ENCODE peak calls at places on chromosomes 2 and 18, in seven cellular contexts. One of them, this sample, is unnamed.

GRCh38 chr2:195612515-195613495 is 44.2 kb upstream of the SLC39A10 start:
- DNase-seq in upper lobe of left lung: no peak
- DNase-seq in lower lobe of right lung: no peak
- DNase-seq in uterus: no peak
- DNase-seq in CD8-positive, alpha-beta T cell: no peak
- DNase-seq in sigmoid colon: no peak
- DNase-seq in IMR-90: peak; percentile 82
- DNase-seq in this sample: peak; percentile 35

GRCh38 chr2:124209441-124209840 is 184.4 kb downstream of the CNTNAP5 start:
- DNase-seq in upper lobe of left lung: no peak
- DNase-seq in lower lobe of right lung: no peak
- DNase-seq in uterus: no peak
- DNase-seq in CD8-positive, alpha-beta T cell: no peak
- DNase-seq in sigmoid colon: no peak
- DNase-seq in IMR-90: no peak
- DNase-seq in this sample: no peak

GRCh38 chr2:148234143-148234542 is 213.3 kb downstream of the MBD5 start:
- DNase-seq in upper lobe of left lung: no peak
- DNase-seq in lower lobe of right lung: no peak
- DNase-seq in uterus: no peak
- DNase-seq in CD8-positive, alpha-beta T cell: no peak
- DNase-seq in sigmoid colon: no peak
- DNase-seq in IMR-90: peak; percentile 42
- DNase-seq in this sample: no peak

GRCh38 chr2:72925328-72925943 is 8.1 kb downstream of the EMX1 start:
- DNase-seq in upper lobe of left lung: no peak
- DNase-seq in lower lobe of right lung: no peak
- DNase-seq in uterus: no peak
- DNase-seq in CD8-positive, alpha-beta T cell: no peak
- DNase-seq in sigmoid colon: peak; percentile 35
- DNase-seq in IMR-90: no peak
- DNase-seq in this sample: no peak

GRCh38 chr2:167151894-167152293 is 263.6 kb downstream of the XIRP2 start:
- DNase-seq in upper lobe of left lung: no peak
- DNase-seq in lower lobe of right lung: no peak
- DNase-seq in uterus: no peak
- DNase-seq in CD8-positive, alpha-beta T cell: no peak
- DNase-seq in sigmoid colon: no peak
- DNase-seq in IMR-90: no peak
- DNase-seq in this sample: no peak

GRCh38 chr2:127810156-127810636 is 775 bp downstream of the WDR33 start:
- DNase-seq in upper lobe of left lung: no peak
- DNase-seq in lower lobe of right lung: no peak
- DNase-seq in uterus: no peak
- DNase-seq in CD8-positive, alpha-beta T cell: no peak
- DNase-seq in sigmoid colon: no peak
- DNase-seq in IMR-90: peak; percentile 28
- DNase-seq in this sample: no peak

GRCh38 chr2:161416294-161416632 is at the start of gene TBR1:
- DNase-seq in upper lobe of left lung: no peak
- DNase-seq in lower lobe of right lung: no peak
- DNase-seq in uterus: no peak
- DNase-seq in CD8-positive, alpha-beta T cell: no peak
- DNase-seq in sigmoid colon: no peak
- DNase-seq in IMR-90: no peak
- DNase-seq in this sample: no peak

GRCh38 chr18:48408727-48409590 is at the start of gene ZBTB7C:
- DNase-seq in upper lobe of left lung: peak; percentile 91
- DNase-seq in lower lobe of right lung: peak; percentile 57
- DNase-seq in uterus: no peak
- DNase-seq in CD8-positive, alpha-beta T cell: no peak
- DNase-seq in sigmoid colon: no peak
- DNase-seq in IMR-90: no peak
- DNase-seq in this sample: no peak

GRCh38 chr2:113200236-113200635 is 26.5 kb downstream of the PSD4 start:
- DNase-seq in upper lobe of left lung: no peak
- DNase-seq in lower lobe of right lung: no peak
- DNase-seq in uterus: no peak
- DNase-seq in CD8-positive, alpha-beta T cell: no peak
- DNase-seq in sigmoid colon: no peak
- DNase-seq in IMR-90: no peak
- DNase-seq in this sample: no peak

GRCh38 chr2:122734756-122735155 is 979.3 kb downstream of the TSN start:
- DNase-seq in upper lobe of left lung: no peak
- DNase-seq in lower lobe of right lung: no peak
- DNase-seq in uterus: no peak
- DNase-seq in CD8-positive, alpha-beta T cell: no peak
- DNase-seq in sigmoid colon: no peak
- DNase-seq in IMR-90: no peak
- DNase-seq in this sample: no peak

GRCh38 chr2:179137191-179137590 is 87.3 kb upstream of the CCDC141 start:
- DNase-seq in upper lobe of left lung: no peak
- DNase-seq in lower lobe of right lung: no peak
- DNase-seq in uterus: no peak
- DNase-seq in CD8-positive, alpha-beta T cell: no peak
- DNase-seq in sigmoid colon: no peak
- DNase-seq in IMR-90: no peak
- DNase-seq in this sample: peak; percentile 9

GRCh38 chr2:60459896-60460295 is 93.6 kb downstream of the BCL11A start:
- DNase-seq in upper lobe of left lung: no peak
- DNase-seq in lower lobe of right lung: no peak
- DNase-seq in uterus: no peak
- DNase-seq in CD8-positive, alpha-beta T cell: no peak
- DNase-seq in sigmoid colon: no peak
- DNase-seq in IMR-90: no peak
- DNase-seq in this sample: no peak

GRCh38 chr2:42795871-42796301 is 3.5 kb upstream of the HAAO start:
- DNase-seq in upper lobe of left lung: no peak
- DNase-seq in lower lobe of right lung: no peak
- DNase-seq in uterus: no peak
- DNase-seq in CD8-positive, alpha-beta T cell: no peak
- DNase-seq in sigmoid colon: no peak
- DNase-seq in IMR-90: peak; percentile 84
- DNase-seq in this sample: peak; percentile 62

GRCh38 chr2:118992740-118993391 is 50.9 kb downstream of the MARCO start:
- DNase-seq in upper lobe of left lung: no peak
- DNase-seq in lower lobe of right lung: no peak
- DNase-seq in uterus: no peak
- DNase-seq in CD8-positive, alpha-beta T cell: peak; percentile 16
- DNase-seq in sigmoid colon: no peak
- DNase-seq in IMR-90: no peak
- DNase-seq in this sample: no peak

GRCh38 chr2:187403568-187404260 is 44.3 kb downstream of the CALCRL start:
- DNase-seq in upper lobe of left lung: no peak
- DNase-seq in lower lobe of right lung: no peak
- DNase-seq in uterus: no peak
- DNase-seq in CD8-positive, alpha-beta T cell: no peak
- DNase-seq in sigmoid colon: no peak
- DNase-seq in IMR-90: no peak
- DNase-seq in this sample: no peak

GRCh38 chr2:189676471-189676870 is 2.0 kb downstream of the ANKAR start:
- DNase-seq in upper lobe of left lung: no peak
- DNase-seq in lower lobe of right lung: no peak
- DNase-seq in uterus: no peak
- DNase-seq in CD8-positive, alpha-beta T cell: no peak
- DNase-seq in sigmoid colon: no peak
- DNase-seq in IMR-90: peak; percentile 61
- DNase-seq in this sample: no peak

GRCh38 chr2:9772999-9773904 is 70.0 kb upstream of the TAF1B start:
- DNase-seq in upper lobe of left lung: no peak
- DNase-seq in lower lobe of right lung: peak; percentile 37
- DNase-seq in uterus: no peak
- DNase-seq in CD8-positive, alpha-beta T cell: no peak
- DNase-seq in sigmoid colon: no peak
- DNase-seq in IMR-90: no peak
- DNase-seq in this sample: no peak

GRCh38 chr18:25826823-25827617 is 263.4 kb downstream of the SS18 start:
- DNase-seq in upper lobe of left lung: no peak
- DNase-seq in lower lobe of right lung: no peak
- DNase-seq in uterus: no peak
- DNase-seq in CD8-positive, alpha-beta T cell: no peak
- DNase-seq in sigmoid colon: no peak
- DNase-seq in IMR-90: no peak
- DNase-seq in this sample: no peak

GRCh38 chr2:11975373-11975772 is 228.9 kb downstream of the LPIN1 start:
- DNase-seq in upper lobe of left lung: no peak
- DNase-seq in lower lobe of right lung: no peak
- DNase-seq in uterus: no peak
- DNase-seq in CD8-positive, alpha-beta T cell: no peak
- DNase-seq in sigmoid colon: no peak
- DNase-seq in IMR-90: no peak
- DNase-seq in this sample: no peak

GRCh38 chr2:71223767-71224333 is 3.1 kb downstream of the PAIP2B start:
- DNase-seq in upper lobe of left lung: no peak
- DNase-seq in lower lobe of right lung: no peak
- DNase-seq in uterus: peak; percentile 19
- DNase-seq in CD8-positive, alpha-beta T cell: no peak
- DNase-seq in sigmoid colon: peak; percentile 80
- DNase-seq in IMR-90: peak; percentile 16
- DNase-seq in this sample: no peak

GRCh38 chr2:143698888-143699570 is 569.8 kb downstream of the ARHGAP15 start:
- DNase-seq in upper lobe of left lung: no peak
- DNase-seq in lower lobe of right lung: no peak
- DNase-seq in uterus: no peak
- DNase-seq in CD8-positive, alpha-beta T cell: no peak
- DNase-seq in sigmoid colon: no peak
- DNase-seq in IMR-90: no peak
- DNase-seq in this sample: no peak

GRCh38 chr18:45325791-45326190 is 289.5 kb upstream of the SLC14A2 start:
- DNase-seq in upper lobe of left lung: no peak
- DNase-seq in lower lobe of right lung: no peak
- DNase-seq in uterus: no peak
- DNase-seq in CD8-positive, alpha-beta T cell: no peak
- DNase-seq in sigmoid colon: no peak
- DNase-seq in IMR-90: no peak
- DNase-seq in this sample: no peak

GRCh38 chr2:222450021-222450420 is 25.7 kb downstream of the SGPP2 start:
- DNase-seq in upper lobe of left lung: no peak
- DNase-seq in lower lobe of right lung: no peak
- DNase-seq in uterus: no peak
- DNase-seq in CD8-positive, alpha-beta T cell: no peak
- DNase-seq in sigmoid colon: no peak
- DNase-seq in IMR-90: no peak
- DNase-seq in this sample: no peak

GRCh38 chr2:62221141-62221540 is 25.2 kb downstream of the B3GNT2 start:
- DNase-seq in upper lobe of left lung: no peak
- DNase-seq in lower lobe of right lung: no peak
- DNase-seq in uterus: no peak
- DNase-seq in CD8-positive, alpha-beta T cell: no peak
- DNase-seq in sigmoid colon: no peak
- DNase-seq in IMR-90: peak; percentile 30
- DNase-seq in this sample: no peak

GRCh38 chr2:83364264-83364663 is 1094.8 kb downstream of the SUCLG1 start:
- DNase-seq in upper lobe of left lung: no peak
- DNase-seq in lower lobe of right lung: no peak
- DNase-seq in uterus: no peak
- DNase-seq in CD8-positive, alpha-beta T cell: no peak
- DNase-seq in sigmoid colon: no peak
- DNase-seq in IMR-90: no peak
- DNase-seq in this sample: no peak

DNA sequence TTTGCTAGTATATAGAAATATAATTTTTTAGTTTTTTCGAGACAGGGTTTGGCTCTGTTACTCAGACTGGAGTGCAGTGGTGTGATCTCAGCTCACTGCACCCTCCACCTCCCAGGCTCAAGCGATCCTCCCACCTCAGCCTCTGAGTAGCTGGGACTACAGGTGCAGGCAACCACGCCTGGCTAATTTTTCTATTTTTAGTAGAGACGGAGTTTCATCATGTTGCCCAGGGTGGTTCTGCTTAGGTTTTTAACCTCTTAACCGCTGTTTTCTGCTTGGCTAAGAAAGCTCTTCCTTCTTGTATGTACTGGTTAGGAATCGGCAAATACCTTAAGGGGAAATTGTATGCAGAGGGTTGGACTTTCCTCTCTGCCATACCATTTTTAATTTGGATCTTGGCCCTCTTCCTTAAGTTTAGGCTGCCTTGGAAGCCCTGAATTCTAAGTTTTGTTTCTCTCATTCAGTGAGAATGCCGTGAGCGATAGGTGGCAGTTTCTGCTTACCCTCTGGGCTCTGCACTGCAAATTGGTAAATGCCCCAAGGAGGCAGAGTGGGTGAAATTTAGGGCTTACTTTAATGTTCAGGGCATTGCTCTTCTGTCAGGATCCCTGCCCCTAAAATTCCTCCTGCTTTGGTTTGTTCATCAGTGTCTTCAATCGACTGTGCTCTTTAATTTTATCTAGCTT is 32.3 kb downstream of the EML6 start:
- DNase-seq in upper lobe of left lung: no peak
- DNase-seq in lower lobe of right lung: no peak
- DNase-seq in uterus: no peak
- DNase-seq in CD8-positive, alpha-beta T cell: no peak
- DNase-seq in sigmoid colon: no peak
- DNase-seq in IMR-90: no peak
- DNase-seq in this sample: no peak
- H3K4me1 ChIP-seq in upper lobe of left lung: no peaks in the 10 kb centered on the region
- H3K4me1 ChIP-seq in lower lobe of right lung: no peaks in the 10 kb centered on the region
- H3K4me1 ChIP-seq in uterus: no peaks in the 10 kb centered on the region
- H3K4me1 ChIP-seq in CD8-positive, alpha-beta T cell: no peaks in the 10 kb centered on the region
- H3K4me1 ChIP-seq in sigmoid colon: no peaks in the 10 kb centered on the region
- H3K4me1 ChIP-seq in IMR-90: no peaks in the 10 kb centered on the region
- H3K4me1 ChIP-seq in this sample: peaks cover 19% of the 10 kb centered on the region

GRCh38 chr2:180604077-180604476 is 376.3 kb upstream of the UBE2E3 start:
- DNase-seq in upper lobe of left lung: no peak
- DNase-seq in lower lobe of right lung: no peak
- DNase-seq in uterus: no peak
- DNase-seq in CD8-positive, alpha-beta T cell: no peak
- DNase-seq in sigmoid colon: no peak
- DNase-seq in IMR-90: peak; percentile 15
- DNase-seq in this sample: no peak
- TF ChIP-seq CTCF in upper lobe of left lung: no peak
- TF ChIP-seq CTCF in lower lobe of right lung: peak; percentile 16
- TF ChIP-seq CTCF in uterus: no peak
- TF ChIP-seq CTCF in CD8-positive, alpha-beta T cell: no peak
- TF ChIP-seq CTCF in sigmoid colon: no peak
- TF ChIP-seq CTCF in IMR-90: peak; percentile 25
- TF ChIP-seq CTCF in this sample: peak; percentile 52

DNA sequence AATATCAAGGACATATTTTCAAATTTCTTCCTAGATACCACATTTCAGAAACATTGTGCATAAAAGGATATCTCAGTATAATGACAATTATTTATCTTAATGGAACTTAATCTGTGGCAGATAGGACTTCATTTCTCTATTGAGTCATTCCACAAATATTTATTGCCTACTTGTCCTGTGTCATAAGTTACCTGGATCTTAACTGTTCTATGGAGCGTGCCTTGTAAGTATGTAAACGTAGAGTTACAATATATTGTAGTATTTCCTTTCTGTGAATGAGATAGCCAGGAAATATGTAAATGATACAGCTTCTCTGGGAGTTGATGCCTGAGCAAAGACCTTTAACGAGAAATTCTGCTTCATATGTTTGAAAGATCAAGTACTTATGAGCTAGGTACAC is 2.5 kb downstream of the AGFG1 start:
- DNase-seq in upper lobe of left lung: no peak
- DNase-seq in lower lobe of right lung: no peak
- DNase-seq in uterus: no peak
- DNase-seq in CD8-positive, alpha-beta T cell: no peak
- DNase-seq in sigmoid colon: no peak
- DNase-seq in IMR-90: no peak
- DNase-seq in this sample: no peak
- H3K4me3 ChIP-seq in upper lobe of left lung: no peak overlapping the region
- H3K4me3 ChIP-seq in lower lobe of right lung: peak overlapping the region; percentile 91
- H3K4me3 ChIP-seq in uterus: no peak overlapping the region
- H3K4me3 ChIP-seq in CD8-positive, alpha-beta T cell: no peak overlapping the region
- H3K4me3 ChIP-seq in sigmoid colon: no peak overlapping the region
- H3K4me3 ChIP-seq in IMR-90: no peak overlapping the region
- H3K4me3 ChIP-seq in this sample: no peak overlapping the region

GRCh38 chr2:237677951-237678481 is 50.6 kb downstream of the LRRFIP1 start:
- DNase-seq in upper lobe of left lung: no peak
- DNase-seq in lower lobe of right lung: no peak
- DNase-seq in uterus: no peak
- DNase-seq in CD8-positive, alpha-beta T cell: no peak
- DNase-seq in sigmoid colon: peak; percentile 85
- DNase-seq in IMR-90: peak; percentile 95
- DNase-seq in this sample: no peak
- H3K4me1 ChIP-seq in upper lobe of left lung: peaks cover 64% of the 10 kb centered on the region
- H3K4me1 ChIP-seq in lower lobe of right lung: peaks cover 73% of the 10 kb centered on the region
- H3K4me1 ChIP-seq in uterus: peaks cover 10% of the 10 kb centered on the region
- H3K4me1 ChIP-seq in CD8-positive, alpha-beta T cell: peaks cover 36% of the 10 kb centered on the region
- H3K4me1 ChIP-seq in sigmoid colon: peaks cover 64% of the 10 kb centered on the region
- H3K4me1 ChIP-seq in IMR-90: peaks cover 29% of the 10 kb centered on the region
- H3K4me1 ChIP-seq in this sample: peaks cover 24% of the 10 kb centered on the region